ENCODE peak calls at places on chromosomes 11 and 22, in eight cellular contexts. G, D, N, W, P, Q, M and B are unnamed samples.
A peak's percentile ranks its signal among the peaks of the same experiment; 100 is the strongest.

GRCh38 chr22:44342347-44342956 is 29.7 kb upstream of the SHISAL1 start:
- DNase-seq in Q (no peak), P (no peak), N (no peak), W (no peak), G (no peak), D (no peak), M (no peak), B (no peak)

GRCh38 chr22:24119476-24119875 is 61.8 kb upstream of the SUSD2 start:
- DNase-seq in Q (no peak), W (no peak), D (no peak), M (no peak), N (no peak), G (no peak), P (no peak), B (no peak)

GRCh38 chr11:77776455-77776854 is 44.1 kb downstream of the RSF1 start:
- DNase-seq in Q (no peak), M (no peak), W (no peak), N (peak; percentile 51), G (peak; percentile 11), D (no peak), P (no peak), B (no peak)

GRCh38 chr11:46686886-46687810 is 13.3 kb downstream of the ARHGAP1 start:
- DNase-seq in G (no peak), N (no peak), W (no peak), M (no peak), P (no peak), Q (no peak), D (no peak), B (no peak)

GRCh38 chr11:2570211-2570811 is 125.5 kb downstream of the KCNQ1 start:
- DNase-seq in M (no peak), N (no peak), W (no peak), P (no peak), G (no peak), D (no peak), Q (no peak), B (no peak)

GRCh38 chr11:77547863-77548551 is 41.7 kb upstream of the AQP11 start:
- DNase-seq in D (no peak), G (peak; percentile 44), N (peak; percentile 89), W (no peak), P (peak; percentile 72), M (no peak), Q (peak; percentile 70), B (no peak)

GRCh38 chr11:101439488-101439887 is 144.3 kb downstream of the TRPC6 start:
- DNase-seq in W (no peak), D (no peak), P (no peak), N (no peak), M (no peak), G (no peak), Q (no peak), B (no peak)

GRCh38 chr11:43631732-43632131 is 48.8 kb upstream of the HSD17B12 start:
- DNase-seq in N (no peak), Q (no peak), P (no peak), W (no peak), D (no peak), G (no peak), M (no peak), B (no peak)

GRCh38 chr11:58513747-58514367 is 6.0 kb upstream of the OR5B21 start:
- DNase-seq in M (peak; percentile 32), Q (peak; percentile 56), N (peak; percentile 72), W (no peak), P (peak; percentile 51), G (no peak), D (no peak), B (no peak)

GRCh38 chr11:116702772-116703360 is 69.9 kb downstream of the BUD13 start:
- DNase-seq in Q (peak; percentile 64), W (no peak), M (no peak), N (no peak), D (no peak), G (no peak), P (no peak), B (no peak)

GRCh38 chr11:2826679-2827056 is 58.9 kb downstream of the CDKN1C start:
- DNase-seq in D (no peak), W (no peak), P (no peak), G (no peak), N (peak; percentile 73), Q (no peak), M (no peak), B (no peak)

GRCh38 chr11:120707098-120707497 is 195.6 kb downstream of the GRIK4 start:
- DNase-seq in Q (no peak), P (no peak), G (no peak), D (no peak), N (no peak), W (no peak), M (no peak), B (no peak)

GRCh38 chr11:57476883-57477506 is 16.7 kb downstream of the RTN4RL2 start:
- DNase-seq in N (peak; percentile 70), W (peak; percentile 60), G (peak; percentile 26), D (peak; percentile 8), M (no peak), Q (no peak), P (no peak), B (peak; percentile 77)

GRCh38 chr11:76665172-76665571 is 5.4 kb downstream of the LRRC32 start:
- DNase-seq in W (no peak), M (no peak), G (no peak), Q (no peak), N (no peak), P (no peak), D (no peak), B (no peak)

GRCh38 chr11:36565033-36565610 is 2.7 kb upstream of the RAG1 start:
- DNase-seq in P (peak; percentile 96), G (no peak), Q (no peak), D (no peak), M (no peak), N (no peak), W (no peak), B (no peak)

GRCh38 chr11:16226245-16226644 is 130.1 kb downstream of the SOX6 start:
- DNase-seq in W (peak; percentile 70), M (no peak), D (no peak), Q (peak; percentile 83), G (no peak), P (no peak), N (no peak), B (peak; percentile 56)

GRCh38 chr11:119427279-119427678 is 4.3 kb upstream of the THY1 start:
- DNase-seq in G (no peak), Q (no peak), N (no peak), D (no peak), M (no peak), W (no peak), P (no peak), B (no peak)

GRCh38 chr11:82756765-82757650 is 23.3 kb upstream of the FAM181B start:
- DNase-seq in N (no peak), D (no peak), W (no peak), Q (no peak), M (no peak), P (no peak), G (no peak), B (no peak)

GRCh38 chr22:46050451-46050845 is 73.5 kb upstream of the WNT7B start:
- DNase-seq in M (no peak), P (no peak), N (no peak), W (no peak), G (no peak), Q (no peak), D (no peak), B (peak; percentile 44)

GRCh38 chr11:60251485-60252207 is 8.7 kb upstream of the MS4A4E start:
- DNase-seq in G (peak; percentile 24), Q (peak; percentile 11), P (no peak), N (peak; percentile 51), M (peak; percentile 24), W (no peak), D (no peak), B (no peak)

GRCh38 chr11:118872403-118872821 is 11.3 kb upstream of the CXCR5 start:
- DNase-seq in W (no peak), N (no peak), G (no peak), M (no peak), P (no peak), Q (no peak), D (peak; percentile 51), B (no peak)

GRCh38 chr22:46031561-46031960 is 54.6 kb upstream of the WNT7B start:
- DNase-seq in W (no peak), D (no peak), G (no peak), Q (no peak), M (no peak), N (no peak), P (no peak), B (no peak)

GRCh38 chr11:124897681-124898680 is at the start of gene ROBO4:
- DNase-seq in M (no peak), P (no peak), G (no peak), W (no peak), N (no peak), D (no peak), Q (peak; percentile 91), B (no peak)

GRCh38 chr11:70733327-70734325 is 335.3 kb downstream of the CTTN start:
- DNase-seq in G (no peak), D (no peak), W (no peak), Q (no peak), M (no peak), N (no peak), P (no peak), B (no peak)

GRCh38 chr11:62923634-62924411 is 2.7 kb upstream of the CHRM1 start:
- DNase-seq in D (no peak), N (no peak), P (no peak), G (peak; percentile 56), W (no peak), M (no peak), Q (no peak), B (no peak)

GRCh38 chr11:61756452-61757212 is 4.2 kb downstream of the MYRF start:
- DNase-seq in D (no peak), G (no peak), M (peak; percentile 43), P (no peak), N (peak; percentile 45), W (peak; percentile 87), Q (peak; percentile 81), B (peak; percentile 90)

GRCh38 chr11:77154381-77155081 is 26.5 kb downstream of the MYO7A start:
- DNase-seq in N (no peak), W (no peak), Q (no peak), D (no peak), P (no peak), G (no peak), M (no peak), B (peak; percentile 76)

GRCh38 chr22:42939451-42939881 is 75.5 kb downstream of the PACSIN2 start:
- DNase-seq in G (no peak), P (no peak), W (peak; percentile 68), D (no peak), M (no peak), Q (peak; percentile 19), N (no peak), B (no peak)

GRCh38 chr11:87778341-87778740 is 396.9 kb downstream of the RAB38 start:
- DNase-seq in D (no peak), P (no peak), N (no peak), G (no peak), M (no peak), Q (no peak), W (no peak), B (no peak)

GRCh38 chr11:113091578-113091844 is 130.3 kb downstream of the NCAM1 start:
- DNase-seq in W (no peak), D (no peak), N (no peak), G (no peak), P (no peak), Q (no peak), M (no peak), B (no peak)

GRCh38 chr22:32380991-32381390 is 23.3 kb downstream of the RFPL3 start:
- DNase-seq in N (no peak), M (no peak), W (no peak), G (no peak), D (no peak), Q (no peak), P (no peak), B (no peak)

GRCh38 chr11:16572946-16573345 is 165.5 kb upstream of the C11orf58 start:
- DNase-seq in P (no peak), N (no peak), Q (peak; percentile 6), M (no peak), D (no peak), W (no peak), G (no peak), B (no peak)